ENCODE peak calls at places on chromosomes 4 and X, in ten cellular contexts. One of them, this sample, is unnamed.

GRCh38 chr4:56637154-56637553 is 43.9 kb downstream of the HOPX start:
- DNase-seq in left ventricle myocardium superior: no peak
- DNase-seq in activated CD8-positive, alpha-beta memory T cell treated with anti-CD3 and anti-CD28 coated beads, Interleukin-2, amount 50 U/mL, for 48 hours: no peak
- DNase-seq in left ventricle myocardium inferior: no peak
- DNase-seq in aorta: no peak
- DNase-seq in M059J: no peak
- DNase-seq in hepatocyte: no peak
- DNase-seq in D341Med: no peak
- DNase-seq in activated naive CD4-positive, alpha-beta T cell treated with anti-CD3 and anti-CD28 coated beads for 36 hours: no peak
- DNase-seq in NAMALWA: no peak
- DNase-seq in this sample: no peak

GRCh38 chrX:150761819-150762216 is 68.6 kb downstream of the MTMR1 start:
- DNase-seq in NAMALWA: no peak
- DNase-seq in D341Med: no peak
- DNase-seq in activated naive CD4-positive, alpha-beta T cell treated with anti-CD3 and anti-CD28 coated beads for 36 hours: no peak
- DNase-seq in left ventricle myocardium inferior: no peak
- DNase-seq in aorta: no peak
- DNase-seq in M059J: no peak
- DNase-seq in hepatocyte: no peak
- DNase-seq in activated CD8-positive, alpha-beta memory T cell treated with anti-CD3 and anti-CD28 coated beads, Interleukin-2, amount 50 U/mL, for 48 hours: no peak
- DNase-seq in left ventricle myocardium superior: no peak
- DNase-seq in this sample: no peak

GRCh38 chr4:139175647-139176298 is 1.2 kb downstream of the ELF2 start:
- DNase-seq in activated naive CD4-positive, alpha-beta T cell treated with anti-CD3 and anti-CD28 coated beads for 36 hours: no peak
- DNase-seq in activated CD8-positive, alpha-beta memory T cell treated with anti-CD3 and anti-CD28 coated beads, Interleukin-2, amount 50 U/mL, for 48 hours: peak
- DNase-seq in NAMALWA: peak
- DNase-seq in D341Med: peak
- DNase-seq in M059J: no peak
- DNase-seq in aorta: no peak
- DNase-seq in left ventricle myocardium inferior: no peak
- DNase-seq in left ventricle myocardium superior: no peak
- DNase-seq in hepatocyte: no peak
- DNase-seq in this sample: no peak

GRCh38 chrX:51494409-51494808 is 2.0 kb downstream of the NUDT11 start:
- DNase-seq in NAMALWA: peak
- DNase-seq in M059J: peak
- DNase-seq in hepatocyte: no peak
- DNase-seq in activated naive CD4-positive, alpha-beta T cell treated with anti-CD3 and anti-CD28 coated beads for 36 hours: no peak
- DNase-seq in left ventricle myocardium superior: no peak
- DNase-seq in activated CD8-positive, alpha-beta memory T cell treated with anti-CD3 and anti-CD28 coated beads, Interleukin-2, amount 50 U/mL, for 48 hours: no peak
- DNase-seq in left ventricle myocardium inferior: no peak
- DNase-seq in D341Med: no peak
- DNase-seq in aorta: no peak
- DNase-seq in this sample: no peak

GRCh38 chr4:138178566-138178965 is 63.6 kb downstream of the SLC7A11 start:
- DNase-seq in left ventricle myocardium superior: no peak
- DNase-seq in NAMALWA: no peak
- DNase-seq in M059J: peak
- DNase-seq in D341Med: no peak
- DNase-seq in left ventricle myocardium inferior: no peak
- DNase-seq in activated CD8-positive, alpha-beta memory T cell treated with anti-CD3 and anti-CD28 coated beads, Interleukin-2, amount 50 U/mL, for 48 hours: no peak
- DNase-seq in aorta: no peak
- DNase-seq in activated naive CD4-positive, alpha-beta T cell treated with anti-CD3 and anti-CD28 coated beads for 36 hours: no peak
- DNase-seq in hepatocyte: no peak
- DNase-seq in this sample: no peak

GRCh38 chrX:29662759-29663503 is 552.4 kb upstream of the MAGEB2 start:
- DNase-seq in hepatocyte: peak
- DNase-seq in left ventricle myocardium superior: no peak
- DNase-seq in M059J: peak
- DNase-seq in left ventricle myocardium inferior: no peak
- DNase-seq in activated CD8-positive, alpha-beta memory T cell treated with anti-CD3 and anti-CD28 coated beads, Interleukin-2, amount 50 U/mL, for 48 hours: no peak
- DNase-seq in aorta: no peak
- DNase-seq in activated naive CD4-positive, alpha-beta T cell treated with anti-CD3 and anti-CD28 coated beads for 36 hours: no peak
- DNase-seq in NAMALWA: no peak
- DNase-seq in D341Med: no peak
- DNase-seq in this sample: no peak

GRCh38 chrX:45795546-45795945 is 594.9 kb upstream of the DIPK2B start:
- DNase-seq in activated CD8-positive, alpha-beta memory T cell treated with anti-CD3 and anti-CD28 coated beads, Interleukin-2, amount 50 U/mL, for 48 hours: no peak
- DNase-seq in left ventricle myocardium inferior: no peak
- DNase-seq in aorta: no peak
- DNase-seq in activated naive CD4-positive, alpha-beta T cell treated with anti-CD3 and anti-CD28 coated beads for 36 hours: no peak
- DNase-seq in hepatocyte: no peak
- DNase-seq in D341Med: no peak
- DNase-seq in NAMALWA: no peak
- DNase-seq in left ventricle myocardium superior: no peak
- DNase-seq in M059J: no peak
- DNase-seq in this sample: no peak

GRCh38 chr4:94354474-94354896 is 11.8 kb upstream of the HPGDS start:
- DNase-seq in aorta: no peak
- DNase-seq in activated CD8-positive, alpha-beta memory T cell treated with anti-CD3 and anti-CD28 coated beads, Interleukin-2, amount 50 U/mL, for 48 hours: no peak
- DNase-seq in M059J: peak
- DNase-seq in NAMALWA: no peak
- DNase-seq in left ventricle myocardium inferior: no peak
- DNase-seq in hepatocyte: no peak
- DNase-seq in D341Med: no peak
- DNase-seq in activated naive CD4-positive, alpha-beta T cell treated with anti-CD3 and anti-CD28 coated beads for 36 hours: no peak
- DNase-seq in left ventricle myocardium superior: peak
- DNase-seq in this sample: no peak

GRCh38 chrX:153925739-153926593 is at the start of gene ARHGAP4:
- DNase-seq in D341Med: peak
- DNase-seq in activated CD8-positive, alpha-beta memory T cell treated with anti-CD3 and anti-CD28 coated beads, Interleukin-2, amount 50 U/mL, for 48 hours: peak
- DNase-seq in activated naive CD4-positive, alpha-beta T cell treated with anti-CD3 and anti-CD28 coated beads for 36 hours: peak
- DNase-seq in left ventricle myocardium inferior: no peak
- DNase-seq in aorta: no peak
- DNase-seq in NAMALWA: peak
- DNase-seq in left ventricle myocardium superior: peak
- DNase-seq in hepatocyte: no peak
- DNase-seq in M059J: no peak
- DNase-seq in this sample: peak

GRCh38 chr4:1053080-1053661 is 41.7 kb downstream of the FGFRL1 start:
- DNase-seq in NAMALWA: no peak
- DNase-seq in hepatocyte: no peak
- DNase-seq in activated naive CD4-positive, alpha-beta T cell treated with anti-CD3 and anti-CD28 coated beads for 36 hours: no peak
- DNase-seq in left ventricle myocardium inferior: no peak
- DNase-seq in left ventricle myocardium superior: no peak
- DNase-seq in aorta: no peak
- DNase-seq in D341Med: peak
- DNase-seq in M059J: no peak
- DNase-seq in activated CD8-positive, alpha-beta memory T cell treated with anti-CD3 and anti-CD28 coated beads, Interleukin-2, amount 50 U/mL, for 48 hours: peak
- DNase-seq in this sample: no peak

GRCh38 chrX:44904542-44905115 is 31.6 kb downstream of the KDM6A start:
- DNase-seq in M059J: no peak
- DNase-seq in activated CD8-positive, alpha-beta memory T cell treated with anti-CD3 and anti-CD28 coated beads, Interleukin-2, amount 50 U/mL, for 48 hours: no peak
- DNase-seq in activated naive CD4-positive, alpha-beta T cell treated with anti-CD3 and anti-CD28 coated beads for 36 hours: no peak
- DNase-seq in D341Med: no peak
- DNase-seq in aorta: no peak
- DNase-seq in left ventricle myocardium inferior: no peak
- DNase-seq in hepatocyte: no peak
- DNase-seq in left ventricle myocardium superior: no peak
- DNase-seq in NAMALWA: peak
- DNase-seq in this sample: no peak

GRCh38 chrX:17226736-17227135 is 148.3 kb upstream of the NHS start:
- DNase-seq in left ventricle myocardium superior: no peak
- DNase-seq in NAMALWA: no peak
- DNase-seq in M059J: no peak
- DNase-seq in aorta: no peak
- DNase-seq in hepatocyte: no peak
- DNase-seq in activated CD8-positive, alpha-beta memory T cell treated with anti-CD3 and anti-CD28 coated beads, Interleukin-2, amount 50 U/mL, for 48 hours: no peak
- DNase-seq in activated naive CD4-positive, alpha-beta T cell treated with anti-CD3 and anti-CD28 coated beads for 36 hours: no peak
- DNase-seq in left ventricle myocardium inferior: no peak
- DNase-seq in D341Med: no peak
- DNase-seq in this sample: no peak